ENCODE peak calls at places on chromosome 1, in eight cellular contexts. One of them, this sample, is unnamed.
A peak's percentile ranks its signal among the peaks of the same experiment; 100 is the strongest.

GRCh38 chr1:96945509-96946084 is 224.0 kb downstream of the PTBP2 start:
- DNase-seq in adrenal gland: no peak
- DNase-seq in EH: no peak
- DNase-seq in iris pigment epithelial cell: peak; percentile 12
- DNase-seq in left lung: no peak
- DNase-seq in GM03348: no peak
- DNase-seq in fibroblast of lung: peak; percentile 25
- DNase-seq in astrocyte of the hippocampus: no peak
- DNase-seq in this sample: no peak

GRCh38 chr1:46488343-46489168 is 1.1 kb upstream of the DMBX1 start:
- DNase-seq in adrenal gland: no peak
- DNase-seq in fibroblast of lung: peak; percentile 15
- DNase-seq in EH: no peak
- DNase-seq in iris pigment epithelial cell: peak; percentile 9
- DNase-seq in GM03348: no peak
- DNase-seq in astrocyte of the hippocampus: no peak
- DNase-seq in left lung: peak; percentile 37
- DNase-seq in this sample: peak; percentile 31

GRCh38 chr1:81703736-81704463 is 96.8 kb upstream of the ADGRL2 start:
- DNase-seq in iris pigment epithelial cell: peak; percentile 81
- DNase-seq in adrenal gland: no peak
- DNase-seq in left lung: no peak
- DNase-seq in astrocyte of the hippocampus: no peak
- DNase-seq in fibroblast of lung: peak; percentile 77
- DNase-seq in GM03348: peak; percentile 11
- DNase-seq in EH: peak; percentile 58
- DNase-seq in this sample: no peak

GRCh38 chr1:33735624-33736023 is 128.3 kb upstream of the HMGB4 start:
- DNase-seq in adrenal gland: no peak
- DNase-seq in GM03348: peak; percentile 70
- DNase-seq in iris pigment epithelial cell: peak; percentile 4
- DNase-seq in left lung: no peak
- DNase-seq in fibroblast of lung: peak; percentile 6
- DNase-seq in EH: peak; percentile 49
- DNase-seq in astrocyte of the hippocampus: peak; percentile 56
- DNase-seq in this sample: no peak

GRCh38 chr1:6281511-6282402 is 20.9 kb upstream of the GPR153 start:
- DNase-seq in left lung: no peak
- DNase-seq in adrenal gland: no peak
- DNase-seq in GM03348: peak; percentile 51
- DNase-seq in fibroblast of lung: no peak
- DNase-seq in EH: no peak
- DNase-seq in iris pigment epithelial cell: no peak
- DNase-seq in astrocyte of the hippocampus: no peak
- DNase-seq in this sample: no peak

GRCh38 chr1:44829506-44830384 is 13.3 kb downstream of the PTCH2 start:
- DNase-seq in fibroblast of lung: no peak
- DNase-seq in astrocyte of the hippocampus: no peak
- DNase-seq in adrenal gland: no peak
- DNase-seq in left lung: no peak
- DNase-seq in GM03348: no peak
- DNase-seq in EH: no peak
- DNase-seq in iris pigment epithelial cell: no peak
- DNase-seq in this sample: no peak

GRCh38 chr1:177351361-177352108 is 180.8 kb downstream of the BRINP2 start:
- DNase-seq in GM03348: no peak
- DNase-seq in adrenal gland: no peak
- DNase-seq in EH: no peak
- DNase-seq in left lung: no peak
- DNase-seq in fibroblast of lung: peak; percentile 81
- DNase-seq in iris pigment epithelial cell: no peak
- DNase-seq in astrocyte of the hippocampus: no peak
- DNase-seq in this sample: no peak

GRCh38 chr1:193519922-193520321 is 333.5 kb upstream of the B3GALT2 start:
- DNase-seq in astrocyte of the hippocampus: no peak
- DNase-seq in fibroblast of lung: no peak
- DNase-seq in adrenal gland: no peak
- DNase-seq in GM03348: no peak
- DNase-seq in iris pigment epithelial cell: no peak
- DNase-seq in left lung: no peak
- DNase-seq in EH: no peak
- DNase-seq in this sample: no peak

GRCh38 chr1:77889671-77890070 is 1.2 kb downstream of the NEXN start:
- DNase-seq in astrocyte of the hippocampus: peak; percentile 73
- DNase-seq in fibroblast of lung: peak; percentile 83
- DNase-seq in EH: peak; percentile 90
- DNase-seq in adrenal gland: no peak
- DNase-seq in left lung: no peak
- DNase-seq in GM03348: peak; percentile 66
- DNase-seq in iris pigment epithelial cell: peak; percentile 85
- DNase-seq in this sample: no peak

GRCh38 chr1:93446837-93447451 is 974 bp upstream of the FNBP1L start:
- DNase-seq in GM03348: peak; percentile 11
- DNase-seq in adrenal gland: peak; percentile 39
- DNase-seq in astrocyte of the hippocampus: peak; percentile 14
- DNase-seq in EH: no peak
- DNase-seq in iris pigment epithelial cell: no peak
- DNase-seq in fibroblast of lung: no peak
- DNase-seq in left lung: no peak
- DNase-seq in this sample: no peak

GRCh38 chr1:228668553-228669400 is 66.5 kb upstream of the RHOU start:
- DNase-seq in astrocyte of the hippocampus: peak; percentile 8
- DNase-seq in adrenal gland: no peak
- DNase-seq in EH: peak; percentile 53
- DNase-seq in GM03348: peak; percentile 85
- DNase-seq in iris pigment epithelial cell: peak; percentile 42
- DNase-seq in fibroblast of lung: peak; percentile 50
- DNase-seq in left lung: no peak
- DNase-seq in this sample: no peak

GRCh38 chr1:15343729-15344128 is 66.0 kb upstream of the EFHD2 start:
- DNase-seq in EH: no peak
- DNase-seq in GM03348: no peak
- DNase-seq in astrocyte of the hippocampus: peak; percentile 56
- DNase-seq in adrenal gland: peak; percentile 79
- DNase-seq in fibroblast of lung: peak; percentile 50
- DNase-seq in left lung: no peak
- DNase-seq in iris pigment epithelial cell: no peak
- DNase-seq in this sample: no peak

GRCh38 chr1:184483101-184483813 is 96.4 kb downstream of the C1orf21 start:
- DNase-seq in EH: peak; percentile 80
- DNase-seq in fibroblast of lung: peak; percentile 83
- DNase-seq in GM03348: peak; percentile 55
- DNase-seq in adrenal gland: no peak
- DNase-seq in left lung: no peak
- DNase-seq in astrocyte of the hippocampus: no peak
- DNase-seq in iris pigment epithelial cell: peak; percentile 96
- DNase-seq in this sample: no peak

GRCh38 chr1:9768983-9769382 is 54.8 kb downstream of the CLSTN1 start:
- DNase-seq in astrocyte of the hippocampus: no peak
- DNase-seq in left lung: no peak
- DNase-seq in EH: no peak
- DNase-seq in fibroblast of lung: no peak
- DNase-seq in GM03348: no peak
- DNase-seq in adrenal gland: no peak
- DNase-seq in iris pigment epithelial cell: no peak
- DNase-seq in this sample: no peak

GRCh38 chr1:6198646-6199297 is 623 bp downstream of the RPL22 start:
- DNase-seq in astrocyte of the hippocampus: peak; percentile 42
- DNase-seq in EH: peak; percentile 35
- DNase-seq in fibroblast of lung: no peak
- DNase-seq in adrenal gland: no peak
- DNase-seq in GM03348: no peak
- DNase-seq in iris pigment epithelial cell: no peak
- DNase-seq in left lung: no peak
- DNase-seq in this sample: no peak

GRCh38 chr1:114336360-114336759 is 174.6 kb downstream of the TRIM33 start:
- DNase-seq in astrocyte of the hippocampus: no peak
- DNase-seq in left lung: no peak
- DNase-seq in adrenal gland: no peak
- DNase-seq in iris pigment epithelial cell: no peak
- DNase-seq in fibroblast of lung: no peak
- DNase-seq in GM03348: no peak
- DNase-seq in EH: no peak
- DNase-seq in this sample: no peak

This sample was measured in Right ventricle myocardium inferior.